ENCODE peak calls at places on chromosomes 3 and 15, in five cellular contexts. V, H, R, Z and E are unnamed samples.

GRCh38 chr3:151016421-151016820 is 43.9 kb upstream of the CLRN1 start:
- DNase-seq in V (no peak), H (no peak), R (peak; percentile 75), Z (no peak), E (no peak)

GRCh38 chr3:50248387-50248786 is 12.4 kb downstream of the GNAI2 start:
- DNase-seq in V (peak; percentile 81), H (peak; percentile 87), R (no peak), Z (no peak), E (no peak)

GRCh38 chr3:98962189-98962930 is 60.9 kb upstream of the DCBLD2 start:
- DNase-seq in V (peak; percentile 97), H (no peak), R (peak; percentile 94), Z (no peak), E (no peak)

GRCh38 chr15:99340347-99340746 is 89.1 kb downstream of the LRRC28 start:
- DNase-seq in V (no peak), H (no peak), R (no peak), Z (no peak), E (no peak)

GRCh38 chr3:46998121-46998851 is 18.8 kb downstream of the NBEAL2 start:
- DNase-seq in V (peak; percentile 71), H (peak; percentile 87), R (peak; percentile 49), Z (peak; percentile 77), E (peak; percentile 79)

GRCh38 chr3:67109651-67110204 is 111.6 kb downstream of the KBTBD8 start:
- DNase-seq in V (peak; percentile 61), H (no peak), R (peak; percentile 86), Z (no peak), E (no peak)

GRCh38 chr3:131540143-131540542 is 37.4 kb upstream of the MRPL3 start:
- DNase-seq in V (no peak), H (no peak), R (no peak), Z (no peak), E (no peak)

GRCh38 chr3:123678108-123678511 is 93.3 kb upstream of the HACD2 start:
- DNase-seq in V (peak; percentile 52), H (no peak), R (peak; percentile 79), Z (no peak), E (no peak)

GRCh38 chr3:48122504-48122903 is 65.7 kb downstream of the CDC25A start:
- DNase-seq in V (no peak), H (no peak), R (no peak), Z (no peak), E (no peak)

GRCh38 chr3:186605561-186606545 is 7.0 kb upstream of the AHSG start:
- DNase-seq in V (peak; percentile 56), H (no peak), R (no peak), Z (no peak), E (no peak)

GRCh38 chr3:54132685-54133084 is 10.3 kb downstream of the CACNA2D3 start:
- DNase-seq in V (no peak), H (no peak), R (no peak), Z (no peak), E (no peak)

GRCh38 chr3:126316515-126316939 is 40.7 kb downstream of the KLF15 start:
- DNase-seq in V (no peak), H (no peak), R (no peak), Z (no peak), E (no peak)

GRCh38 chr3:155670320-155670719 is 74.6 kb downstream of the PLCH1 start:
- DNase-seq in V (no peak), H (no peak), R (no peak), Z (no peak), E (no peak)

GRCh38 chr3:134459506-134460041 is 26.2 kb downstream of the ANAPC13 start:
- DNase-seq in V (no peak), H (no peak), R (no peak), Z (no peak), E (no peak)

GRCh38 chr3:68666409-68667193 is 265.7 kb downstream of the TAFA4 start:
- DNase-seq in V (no peak), H (no peak), R (no peak), Z (no peak), E (no peak)

GRCh38 chr3:129195731-129196256 is 12.1 kb upstream of the CNBP start:
- DNase-seq in V (peak; percentile 83), H (no peak), R (peak; percentile 97), Z (no peak), E (no peak)

GRCh38 chr15:99925661-99926461 is 192.6 kb upstream of the LYSMD4 start:
- DNase-seq in V (peak; percentile 13), H (no peak), R (peak; percentile 9), Z (peak; percentile 72), E (peak; percentile 41)

GRCh38 chr3:53846134-53846850 is at the start of the genes CHDH and IL17RB:
- DNase-seq in V (peak; percentile 65), H (no peak), R (no peak), Z (no peak), E (peak; percentile 74)

GRCh38 chr15:65067334-65067644 is 502 bp downstream of the RASL12 start:
- DNase-seq in V (no peak), H (no peak), R (no peak), Z (no peak), E (no peak)

GRCh38 chr3:101824691-101825090 is 24.6 kb upstream of the NFKBIZ start:
- DNase-seq in V (no peak), H (no peak), R (peak; percentile 73), Z (no peak), E (no peak)

GRCh38 chr3:80087769-80088168 is 320.0 kb upstream of the ROBO1 start:
- DNase-seq in V (peak; percentile 80), H (no peak), R (peak; percentile 51), Z (no peak), E (no peak)

GRCh38 chr15:27635916-27636315 is 463.2 kb downstream of the OCA2 start:
- DNase-seq in V (no peak), H (no peak), R (no peak), Z (no peak), E (no peak)

GRCh38 chr3:39449796-39450195 is 17.7 kb upstream of the MOBP start:
- DNase-seq in V (no peak), H (no peak), R (no peak), Z (no peak), E (no peak)

GRCh38 chr3:56197259-56197965 is 270.9 kb downstream of the ERC2 start:
- DNase-seq in V (no peak), H (no peak), R (peak; percentile 51), Z (no peak), E (no peak)

GRCh38 chr3:125087768-125088391 is 32.1 kb upstream of the HEG1 start:
- DNase-seq in V (peak; percentile 30), H (no peak), R (peak; percentile 81), Z (no peak), E (no peak)

GRCh38 chr15:74817370-74817737 is 4.7 kb downstream of the LMAN1L start:
- DNase-seq in V (peak; percentile 75), H (no peak), R (peak; percentile 30), Z (no peak), E (no peak)
- TF ChIP-seq CTCF in V (peak; percentile 60), H (peak; percentile 53), R (peak; percentile 41), Z (no peak), E (no peak)

GRCh38 chr3:23685484-23686258 is 120.1 kb upstream of the UBE2E1 start:
- DNase-seq in V (peak; percentile 100), H (no peak), R (peak; percentile 100), Z (no peak), E (no peak)

GRCh38 chr3:23697416-23697815 is 108.3 kb upstream of the UBE2E1 start:
- DNase-seq in V (no peak), H (no peak), R (no peak), Z (no peak), E (no peak)

GRCh38 chr3:23686535-23686934 is 119.2 kb upstream of the UBE2E1 start:
- DNase-seq in V (no peak), H (no peak), R (no peak), Z (no peak), E (no peak)

GRCh38 chr3:23696842-23697241 is 108.9 kb upstream of the UBE2E1 start:
- DNase-seq in V (no peak), H (no peak), R (peak; percentile 71), Z (no peak), E (no peak)

DNA sequence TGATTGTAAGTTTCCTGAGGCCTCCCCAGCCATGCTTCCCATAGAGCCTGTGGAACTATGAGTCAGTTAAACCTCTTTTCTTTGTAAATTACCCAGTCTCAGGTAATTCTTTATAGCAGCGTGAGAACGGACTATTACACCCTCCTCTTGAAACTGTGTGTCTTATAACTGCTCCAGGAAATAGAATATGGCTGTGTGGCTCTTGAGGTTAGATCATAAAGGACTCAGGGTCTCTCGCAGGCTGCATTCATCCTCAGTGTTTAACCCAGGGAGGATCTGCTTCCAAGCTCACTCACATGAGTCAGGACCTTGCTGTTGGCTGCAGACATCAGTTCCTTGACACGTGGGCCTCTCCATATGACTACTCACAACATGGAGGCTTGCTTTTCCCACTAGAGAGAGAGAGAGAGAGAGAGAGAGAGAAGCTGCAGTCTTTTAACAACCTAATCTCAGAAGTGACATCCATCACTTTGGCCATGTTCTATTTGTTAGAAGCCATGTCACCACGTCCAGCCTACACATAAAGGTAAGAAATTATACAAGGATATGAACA is 114.3 kb upstream of the UBE2E1 start:
- DNase-seq in V (no peak), H (no peak), R (peak; percentile 30), Z (no peak), E (no peak)
- TF ChIP-seq CTCF in V (no peak), H (no peak), R (no peak), Z (no peak), E (no peak)

DNA sequence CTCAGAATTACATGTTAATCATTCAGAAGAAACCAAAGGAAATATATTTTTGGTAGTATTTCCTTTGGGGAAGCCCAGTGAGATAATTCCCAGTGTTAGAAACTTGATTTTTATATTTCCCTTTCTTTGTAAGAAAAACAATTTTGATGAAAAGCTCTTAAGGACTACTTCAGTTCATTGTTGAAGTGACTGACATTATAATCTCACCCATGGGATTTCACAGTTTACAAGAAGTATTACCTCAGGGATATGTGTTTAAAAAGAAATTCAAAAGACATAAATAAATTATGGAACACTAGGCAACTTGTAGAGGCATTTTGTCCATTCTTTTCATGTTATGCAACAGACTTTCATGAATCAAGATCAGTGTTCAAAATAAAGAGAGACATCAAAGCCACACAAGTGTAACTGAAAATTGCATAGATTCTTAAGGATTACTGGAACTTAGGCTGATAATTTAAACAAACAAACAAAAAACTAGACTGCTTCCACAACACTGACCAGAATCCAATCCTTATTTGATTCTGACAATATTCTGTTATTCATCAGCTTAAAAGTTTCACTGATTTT is 196.8 kb upstream of the AGTR1 start:
- DNase-seq in V (no peak), H (no peak), R (no peak), Z (no peak), E (no peak)
- TF ChIP-seq CTCF in V (no peak), H (no peak), R (no peak), Z (no peak), E (no peak)

GRCh38 chr3:94525039-94525438 is 462.2 kb downstream of the NSUN3 start:
- DNase-seq in V (peak; percentile 51), H (no peak), R (peak; percentile 53), Z (no peak), E (peak; percentile 15)
- TF ChIP-seq CTCF in V (peak; percentile 73), H (peak; percentile 75), R (peak; percentile 61), Z (no peak), E (peak; percentile 28)

GRCh38 chr3:143975549-143976152 is 4.0 kb downstream of the DIPK2A start:
- DNase-seq in V (peak; percentile 65), H (no peak), R (peak; percentile 89), Z (no peak), E (no peak)
- TF ChIP-seq CTCF in V (peak; percentile 66), H (peak; percentile 96), R (peak; percentile 57), Z (peak; percentile 60), E (peak; percentile 49)